ENCODE peak calls at places on chromosomes 4 and X, in four cellular contexts. One of them, this sample, is unnamed.

GRCh38 chrX:47637546-47638195 is 7.9 kb upstream of the CFP start:
- DNase-seq in activated T-helper 1 cell treated with Interleukin-2 at 50 U/mL for 16 hours: no peak
- DNase-seq in epithelial cell of proximal tubule: no peak
- DNase-seq in naive B cell: peak
- DNase-seq in this sample: no peak

GRCh38 chr4:11894976-11895375 is 466.3 kb upstream of the HS3ST1 start:
- DNase-seq in naive B cell: no peak
- DNase-seq in activated T-helper 1 cell treated with Interleukin-2 at 50 U/mL for 16 hours: no peak
- DNase-seq in epithelial cell of proximal tubule: no peak
- DNase-seq in this sample: no peak

GRCh38 chrX:115709039-115709438 is 148.1 kb downstream of the PLS3 start:
- DNase-seq in naive B cell: no peak
- DNase-seq in activated T-helper 1 cell treated with Interleukin-2 at 50 U/mL for 16 hours: no peak
- DNase-seq in epithelial cell of proximal tubule: no peak
- DNase-seq in this sample: no peak

GRCh38 chr4:116603096-116603495 is 482.3 kb downstream of the TRAM1L1 start:
- DNase-seq in epithelial cell of proximal tubule: no peak
- DNase-seq in activated T-helper 1 cell treated with Interleukin-2 at 50 U/mL for 16 hours: no peak
- DNase-seq in naive B cell: no peak
- DNase-seq in this sample: no peak

GRCh38 chrX:1165535-1166196 is 46.8 kb downstream of the CRLF2 start:
- DNase-seq in epithelial cell of proximal tubule: no peak
- DNase-seq in activated T-helper 1 cell treated with Interleukin-2 at 50 U/mL for 16 hours: no peak
- DNase-seq in naive B cell: peak
- DNase-seq in this sample: no peak

GRCh38 chr4:74653331-74654229 is 140.7 kb downstream of the BTC start:
- DNase-seq in epithelial cell of proximal tubule: no peak
- DNase-seq in naive B cell: no peak
- DNase-seq in activated T-helper 1 cell treated with Interleukin-2 at 50 U/mL for 16 hours: no peak
- DNase-seq in this sample: no peak

GRCh38 chrX:77174680-77175336 is 272.4 kb upstream of the FGF16 start:
- DNase-seq in activated T-helper 1 cell treated with Interleukin-2 at 50 U/mL for 16 hours: no peak
- DNase-seq in naive B cell: no peak
- DNase-seq in epithelial cell of proximal tubule: no peak
- DNase-seq in this sample: no peak

GRCh38 chr4:71857713-71858451 is 74.0 kb upstream of the GC start:
- DNase-seq in epithelial cell of proximal tubule: no peak
- DNase-seq in naive B cell: no peak
- DNase-seq in activated T-helper 1 cell treated with Interleukin-2 at 50 U/mL for 16 hours: no peak
- DNase-seq in this sample: no peak

GRCh38 chr4:86855572-86855971 is 6.4 kb upstream of the SLC10A6 start:
- DNase-seq in activated T-helper 1 cell treated with Interleukin-2 at 50 U/mL for 16 hours: no peak
- DNase-seq in naive B cell: no peak
- DNase-seq in epithelial cell of proximal tubule: no peak
- DNase-seq in this sample: no peak

GRCh38 chr4:153383131-153383530 is 38.6 kb downstream of the MND1 start:
- DNase-seq in naive B cell: no peak
- DNase-seq in epithelial cell of proximal tubule: no peak
- DNase-seq in activated T-helper 1 cell treated with Interleukin-2 at 50 U/mL for 16 hours: no peak
- DNase-seq in this sample: no peak

GRCh38 chr4:7687006-7687405 is 252.3 kb upstream of the PSAPL1 start:
- DNase-seq in epithelial cell of proximal tubule: no peak
- DNase-seq in activated T-helper 1 cell treated with Interleukin-2 at 50 U/mL for 16 hours: no peak
- DNase-seq in naive B cell: no peak
- DNase-seq in this sample: no peak

GRCh38 chr4:8235224-8235623 is 34.3 kb upstream of the HTRA3 start:
- DNase-seq in activated T-helper 1 cell treated with Interleukin-2 at 50 U/mL for 16 hours: no peak
- DNase-seq in epithelial cell of proximal tubule: no peak
- DNase-seq in naive B cell: no peak
- DNase-seq in this sample: no peak

GRCh38 chr4:109410226-109410625 is 23.4 kb upstream of the SEC24B start:
- DNase-seq in epithelial cell of proximal tubule: no peak
- DNase-seq in activated T-helper 1 cell treated with Interleukin-2 at 50 U/mL for 16 hours: no peak
- DNase-seq in naive B cell: no peak
- DNase-seq in this sample: no peak

GRCh38 chr4:77699731-77700210 is 94.2 kb downstream of the CXCL13 start:
- DNase-seq in activated T-helper 1 cell treated with Interleukin-2 at 50 U/mL for 16 hours: no peak
- DNase-seq in naive B cell: no peak
- DNase-seq in epithelial cell of proximal tubule: peak
- DNase-seq in this sample: no peak

GRCh38 chr4:99473131-99473530 is 37.7 kb upstream of the C4orf17 start:
- DNase-seq in naive B cell: no peak
- DNase-seq in activated T-helper 1 cell treated with Interleukin-2 at 50 U/mL for 16 hours: no peak
- DNase-seq in epithelial cell of proximal tubule: peak
- DNase-seq in this sample: no peak

GRCh38 chr4:150583287-150584197 is 1.6 kb downstream of the MAB21L2 start:
- DNase-seq in epithelial cell of proximal tubule: no peak
- DNase-seq in naive B cell: no peak
- DNase-seq in activated T-helper 1 cell treated with Interleukin-2 at 50 U/mL for 16 hours: no peak
- DNase-seq in this sample: no peak

GRCh38 chr4:106294062-106294461 is 21.9 kb downstream of the TBCK start:
- DNase-seq in epithelial cell of proximal tubule: no peak
- DNase-seq in naive B cell: no peak
- DNase-seq in activated T-helper 1 cell treated with Interleukin-2 at 50 U/mL for 16 hours: no peak
- DNase-seq in this sample: no peak

GRCh38 chrX:105803891-105804290 is 18.4 kb upstream of the NRK start:
- DNase-seq in epithelial cell of proximal tubule: no peak
- DNase-seq in activated T-helper 1 cell treated with Interleukin-2 at 50 U/mL for 16 hours: no peak
- DNase-seq in naive B cell: no peak
- DNase-seq in this sample: no peak

GRCh38 chrX:427812-428725 is 41.4 kb upstream of the PPP2R3B start:
- DNase-seq in naive B cell: no peak
- DNase-seq in epithelial cell of proximal tubule: no peak
- DNase-seq in activated T-helper 1 cell treated with Interleukin-2 at 50 U/mL for 16 hours: no peak
- DNase-seq in this sample: peak

GRCh38 chrX:102129473-102129872 is 4.0 kb downstream of the TCEAL2 start:
- DNase-seq in naive B cell: no peak
- DNase-seq in epithelial cell of proximal tubule: no peak
- DNase-seq in activated T-helper 1 cell treated with Interleukin-2 at 50 U/mL for 16 hours: no peak
- DNase-seq in this sample: peak

GRCh38 chrX:23840674-23841073 is 57.7 kb downstream of the SAT1 start:
- DNase-seq in activated T-helper 1 cell treated with Interleukin-2 at 50 U/mL for 16 hours: no peak
- DNase-seq in epithelial cell of proximal tubule: no peak
- DNase-seq in naive B cell: no peak
- DNase-seq in this sample: no peak

GRCh38 chr4:99722006-99722405 is 64.4 kb upstream of the C4orf54 start:
- DNase-seq in activated T-helper 1 cell treated with Interleukin-2 at 50 U/mL for 16 hours: no peak
- DNase-seq in epithelial cell of proximal tubule: peak
- DNase-seq in naive B cell: no peak
- DNase-seq in this sample: no peak

GRCh38 chr4:24914460-24914859 is 1.6 kb upstream of the CCDC149 start:
- DNase-seq in activated T-helper 1 cell treated with Interleukin-2 at 50 U/mL for 16 hours: no peak
- DNase-seq in epithelial cell of proximal tubule: no peak
- DNase-seq in naive B cell: no peak
- DNase-seq in this sample: no peak

GRCh38 chr4:170589597-170590191 is 499.9 kb upstream of the AADAT start:
- DNase-seq in naive B cell: no peak
- DNase-seq in activated T-helper 1 cell treated with Interleukin-2 at 50 U/mL for 16 hours: no peak
- DNase-seq in epithelial cell of proximal tubule: peak
- DNase-seq in this sample: peak